ENCODE peak calls at places on chromosomes 7 and 10, in five cellular contexts. N is adrenal gland, L is fibroblast of lung, X is IMR-90, U is tibial artery. Q is an unnamed sample. For H3K36me3 and H3K4me1, the result is how much of the 10 kb centered on the place peaks cover.

GRCh38 chr10:62095341-62096071 is 173.1 kb downstream of the RTKN2 start:
- DNase-seq in N (no peak), L (peak), X (peak), U (no peak), Q (no peak)

GRCh38 chr7:41222704-41223103 is 480.2 kb downstream of the INHBA start:
- DNase-seq in N (no peak), L (peak), X (peak), U (no peak), Q (no peak)

GRCh38 chr10:5632430-5632829 is 34.0 kb downstream of the ASB13 start:
- DNase-seq in N (peak), L (no peak), X (no peak), U (peak), Q (no peak)

GRCh38 chr10:44968101-44968886 is 8.7 kb downstream of the RASSF4 start:
- DNase-seq in N (peak), L (peak), X (no peak), U (peak), Q (no peak)

GRCh38 chr10:4344544-4344994 is 481.4 kb upstream of the AKR1E2 start:
- DNase-seq in N (peak), L (peak), X (peak), U (peak), Q (no peak)

GRCh38 chr7:32516551-32517082 is 21.3 kb downstream of the AVL9 start:
- DNase-seq in N (peak), L (no peak), X (no peak), U (no peak), Q (no peak)

GRCh38 chr7:20484366-20484765 is 131.1 kb upstream of the ABCB5 start:
- DNase-seq in N (no peak), L (no peak), X (no peak), U (no peak), Q (no peak)

GRCh38 chr10:11863353-11864105 is 40.4 kb downstream of the PROSER2 start:
- DNase-seq in N (no peak), L (no peak), X (no peak), U (no peak), Q (no peak)

GRCh38 chr7:33248663-33249062 is 119.3 kb downstream of the BBS9 start:
- DNase-seq in N (no peak), L (peak), X (peak), U (no peak), Q (no peak)

GRCh38 chr7:95596183-95597135 is at the start of gene PDK4:
- DNase-seq in N (peak), L (peak), X (peak), U (peak), Q (peak)

GRCh38 chr7:16417958-16418357 is 3.4 kb downstream of the CRPPA start:
- DNase-seq in N (no peak), L (no peak), X (peak), U (no peak), Q (no peak)

GRCh38 chr7:138021889-138022288 is 20.0 kb upstream of the CREB3L2 start:
- DNase-seq in N (no peak), L (no peak), X (no peak), U (no peak), Q (no peak)

GRCh38 chr10:31157125-31157983 is 125.7 kb upstream of the ZNF438 start:
- DNase-seq in N (no peak), L (peak), X (peak), U (peak), Q (no peak)

GRCh38 chr7:22787936-22788335 is 34.7 kb downstream of the TOMM7 start:
- DNase-seq in N (no peak), L (no peak), X (peak), U (no peak), Q (no peak)

GRCh38 chr7:97479740-97480290 is 252.1 kb upstream of the TAC1 start:
- DNase-seq in N (no peak), L (no peak), X (no peak), U (no peak), Q (no peak)

GRCh38 chr10:97213431-97213830 is 27.7 kb upstream of the SLIT1 start:
- DNase-seq in N (no peak), L (no peak), X (no peak), U (no peak), Q (no peak)

GRCh38 chr7:90869335-90869734 is 273.2 kb downstream of the CDK14 start:
- DNase-seq in N (no peak), L (no peak), X (no peak), U (no peak), Q (no peak)

GRCh38 chr10:34723746-34724145 is 91.3 kb downstream of the PARD3 start:
- DNase-seq in N (peak), L (peak), X (peak), U (peak), Q (no peak)

GRCh38 chr10:93580824-93581223 is 14.4 kb downstream of the FFAR4 start:
- DNase-seq in N (no peak), L (peak), X (peak), U (no peak), Q (no peak)

GRCh38 chr7:137146012-137146455 is 197.5 kb downstream of the PTN start:
- DNase-seq in N (no peak), L (peak), X (peak), U (no peak), Q (no peak)

DNA sequence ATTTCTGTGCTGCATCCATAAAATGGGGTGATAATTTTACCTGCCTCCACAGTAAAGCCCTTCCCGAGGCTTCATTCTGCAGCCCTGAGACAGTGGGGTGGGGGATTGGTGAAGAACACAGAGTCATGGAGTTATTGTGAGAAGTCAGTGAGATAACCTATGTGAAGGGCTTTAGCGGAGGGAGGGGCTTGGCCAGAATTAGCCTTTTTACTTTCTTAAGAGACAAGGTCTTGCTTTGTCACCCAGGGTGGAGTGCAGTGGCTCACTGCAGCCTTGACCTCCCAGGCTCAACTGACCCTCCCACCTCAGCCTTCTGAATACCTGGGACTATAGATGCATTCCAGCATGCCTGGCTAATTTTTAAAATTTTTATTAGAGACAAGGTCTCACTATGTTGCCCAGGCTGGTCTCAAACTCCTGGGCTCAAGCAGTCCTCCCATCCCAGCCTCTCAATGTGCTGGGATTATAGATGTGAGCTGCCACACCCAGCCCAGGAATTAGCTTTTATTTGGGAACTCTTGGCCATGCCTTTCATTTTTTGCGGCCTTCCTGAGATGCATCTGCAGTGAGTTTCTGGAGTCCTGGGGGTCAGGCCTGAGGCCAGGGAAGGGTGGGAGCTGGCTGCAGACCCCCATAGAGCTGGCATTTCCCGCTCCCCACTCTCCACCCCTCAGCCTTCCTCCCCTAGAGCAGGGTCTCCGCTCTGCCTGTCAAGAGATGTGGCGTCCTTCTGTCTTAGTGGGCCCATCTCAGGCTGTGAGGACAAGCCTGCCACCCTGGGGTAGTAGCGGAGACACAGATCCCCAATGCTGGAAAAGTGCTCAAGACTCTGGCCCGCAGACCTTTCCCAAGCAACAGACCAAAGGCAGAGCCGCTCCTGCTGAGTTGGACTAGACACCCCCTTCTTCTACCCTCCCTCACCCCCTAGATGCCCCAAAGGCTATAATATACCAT is 77.0 kb downstream of the ZMIZ1 start:
- DNase-seq in N (no peak), L (no peak), X (no peak), U (no peak), Q (no peak)
- H3K36me3 ChIP-seq in N (under half), L (under half), X (half or more), U (under half), Q (under half)

GRCh38 chr10:102678842-102679289 is 34.6 kb downstream of the TRIM8 start:
- DNase-seq in N (peak), L (peak), X (peak), U (no peak), Q (no peak)
- H3K4me1 ChIP-seq in N (under half), L (under half), X (under half), U (under half), Q (under half)

GRCh38 chr7:101669307-101669706 is 40.2 kb upstream of the MYL10 start:
- DNase-seq in N (no peak), L (no peak), X (no peak), U (no peak), Q (no peak)
- H3K4me3 ChIP-seq in N (no peak), L (no peak), X (no peak), U (no peak), Q (no peak)

GRCh38 chr10:128066954-128067382 is 59.3 kb downstream of the MKI67 start:
- DNase-seq in N (no peak), L (no peak), X (no peak), U (no peak), Q (no peak)
- H3K36me3 ChIP-seq in N (half or more), L (under half), X (under half), U (under half), Q (under half)

GRCh38 chr7:1618475-1618874 is 48.6 kb upstream of the PSMG3 start:
- DNase-seq in N (no peak), L (no peak), X (no peak), U (no peak), Q (no peak)
- H3K4me1 ChIP-seq in N (under half), L (under half), X (under half), U (under half), Q (under half)

Q was measured in esophagus squamous epithelium.